ENCODE peak calls at places on chromosomes 6 and 20, in nine cellular contexts. S is adrenal gland; J is HS-5; C is stromal cell of bone marrow; P is activated T-helper 1 cell treated with anti-CD3 and anti-CD28 coated beads, Interleukin-2, amount 50 U/mL, for 16 hours; G is stimulated activated CD8-positive, alpha-beta memory T cell treated with anti-CD3 and anti-CD28 coated beads, Interleukin-4, amount 100 ng/mL, for 24 hours; H is activated naive CD4-positive, alpha-beta T cell treated with Interleukin-2 at 50 U/mL for 16 hours; Q is dorsolateral prefrontal cortex; N is pons. Z is an unnamed sample.

GRCh38 chr20:53708129-53708968 is 114.7 kb upstream of the ZNF217 start:
- DNase-seq in S (no peak), J (peak; percentile 92), C (no peak), P (no peak), G (peak; percentile 21), H (peak; percentile 47), Q (no peak), N (no peak), Z (no peak)

GRCh38 chr6:133774356-133774755 is 114.6 kb upstream of the TCF21 start:
- DNase-seq in S (no peak), J (no peak), C (no peak), P (no peak), G (no peak), H (no peak), Q (no peak), N (no peak), Z (no peak)

GRCh38 chr6:42727084-42727601 is 4.7 kb upstream of the PRPH2 start:
- DNase-seq in S (no peak), J (no peak), C (no peak), P (no peak), G (no peak), H (peak; percentile 5), Q (peak; percentile 66), N (peak; percentile 5), Z (no peak)

GRCh38 chr6:46134216-46134615 is 4.4 kb downstream of the ENPP4 start:
- DNase-seq in S (no peak), J (no peak), C (no peak), P (no peak), G (no peak), H (no peak), Q (no peak), N (no peak), Z (no peak)

GRCh38 chr20:571754-572331 is 28.3 kb upstream of the CSNK2A1 start:
- DNase-seq in S (peak; percentile 60), J (no peak), C (peak; percentile 3), P (no peak), G (no peak), H (no peak), Q (no peak), N (no peak), Z (no peak)

GRCh38 chr20:63128367-63128766 is 87.6 kb downstream of the YTHDF1 start:
- DNase-seq in S (peak; percentile 3), J (no peak), C (no peak), P (no peak), G (no peak), H (no peak), Q (peak; percentile 21), N (no peak), Z (no peak)

GRCh38 chr20:8291873-8292272 is 159.8 kb downstream of the PLCB1 start:
- DNase-seq in S (no peak), J (peak; percentile 15), C (no peak), P (no peak), G (no peak), H (no peak), Q (no peak), N (no peak), Z (no peak)

GRCh38 chr20:24949756-24950127 is 673 bp downstream of the CST7 start:
- DNase-seq in S (no peak), J (no peak), C (no peak), P (no peak), G (no peak), H (no peak), Q (no peak), N (no peak), Z (no peak)

GRCh38 chr6:45843848-45844521 is 171.7 kb downstream of the CLIC5 start:
- DNase-seq in S (no peak), J (no peak), C (peak; percentile 44), P (no peak), G (no peak), H (no peak), Q (no peak), N (no peak), Z (no peak)

GRCh38 chr20:19964289-19965263 is 52.6 kb upstream of the NAA20 start:
- DNase-seq in S (peak; percentile 47), J (peak; percentile 81), C (peak; percentile 67), P (no peak), G (no peak), H (no peak), Q (no peak), N (no peak), Z (no peak)

GRCh38 chr20:10318625-10319024 is 100.0 kb downstream of the SNAP25 start:
- DNase-seq in S (no peak), J (no peak), C (no peak), P (no peak), G (no peak), H (no peak), Q (no peak), N (no peak), Z (no peak)

GRCh38 chr20:52054123-52054522 is 137.5 kb downstream of the ZFP64 start:
- DNase-seq in S (no peak), J (no peak), C (no peak), P (no peak), G (no peak), H (peak; percentile 25), Q (no peak), N (no peak), Z (no peak)

Z was measured in keratinocyte.